ENCODE peak calls at places on chromosome 9, in ten cellular contexts. B, C, Y, E, M, Z, A, X, R and I are unnamed samples.

GRCh38 chr9:101880846-101881245 is 142.4 kb upstream of the GRIN3A start:
- DNase-seq in X (no peak), E (no peak), Z (no peak), M (no peak), R (no peak), C (no peak), B (no peak), Y (no peak), A (no peak), I (no peak)

GRCh38 chr9:120730661-120731514 is 16.6 kb upstream of the MEGF9 start:
- DNase-seq in M (peak; percentile 88), A (peak; percentile 73), X (no peak), C (peak; percentile 97), Z (no peak), E (peak; percentile 75), R (peak; percentile 53), B (peak; percentile 95), Y (no peak), I (no peak)

GRCh38 chr9:38362912-38363588 is 29.5 kb upstream of the ALDH1B1 start:
- DNase-seq in M (peak; percentile 70), Z (no peak), R (peak; percentile 31), C (peak; percentile 38), X (peak; percentile 10), E (peak; percentile 69), B (peak; percentile 76), A (peak; percentile 76), Y (no peak), I (no peak)

GRCh38 chr9:129972816-129973215 is 70.2 kb downstream of the FNBP1 start:
- DNase-seq in Y (peak; percentile 45), Z (no peak), R (no peak), M (no peak), B (no peak), A (no peak), C (no peak), X (no peak), E (no peak), I (no peak)

GRCh38 chr9:131398204-131398603 is 4.3 kb downstream of the PRRC2B start:
- DNase-seq in R (peak; percentile 75), E (no peak), C (no peak), X (peak; percentile 62), Z (no peak), Y (no peak), M (no peak), A (no peak), B (no peak), I (peak; percentile 64)

GRCh38 chr9:135211524-135211890 is 124.0 kb downstream of the OLFM1 start:
- DNase-seq in Y (peak; percentile 48), E (no peak), M (no peak), R (no peak), X (no peak), Z (no peak), C (no peak), A (no peak), B (no peak), I (no peak)

GRCh38 chr9:137045294-137046093 is 483 bp downstream of the NPDC1 start:
- DNase-seq in Z (no peak), A (peak; percentile 55), M (peak; percentile 32), E (peak; percentile 76), Y (no peak), C (no peak), X (no peak), R (no peak), B (no peak), I (no peak)

GRCh38 chr9:35723426-35723825 is 8.6 kb downstream of the TLN1 start:
- DNase-seq in R (no peak), X (no peak), A (no peak), Z (no peak), E (no peak), M (no peak), Y (no peak), C (no peak), B (no peak), I (no peak)

GRCh38 chr9:36974731-36975130 is 59.3 kb downstream of the PAX5 start:
- DNase-seq in M (no peak), B (no peak), Z (no peak), E (no peak), X (no peak), C (no peak), A (no peak), Y (no peak), R (no peak), I (no peak)

GRCh38 chr9:131095666-131096489 is 453 bp upstream of the AIF1L start:
- DNase-seq in M (no peak), E (peak; percentile 94), B (no peak), A (peak; percentile 72), C (no peak), R (no peak), X (no peak), Y (no peak), Z (peak; percentile 67), I (no peak)

GRCh38 chr9:69476016-69476415 is 151.0 kb downstream of the ENTREP1 start:
- DNase-seq in B (no peak), X (peak; percentile 13), Z (no peak), A (no peak), M (no peak), C (no peak), E (no peak), Y (no peak), R (no peak), I (no peak)

GRCh38 chr9:90909225-90909624 is 107.6 kb downstream of the SYK start:
- DNase-seq in B (no peak), Z (no peak), X (no peak), R (peak; percentile 51), Y (no peak), E (no peak), M (no peak), C (no peak), A (no peak), I (peak; percentile 25)

DNA sequence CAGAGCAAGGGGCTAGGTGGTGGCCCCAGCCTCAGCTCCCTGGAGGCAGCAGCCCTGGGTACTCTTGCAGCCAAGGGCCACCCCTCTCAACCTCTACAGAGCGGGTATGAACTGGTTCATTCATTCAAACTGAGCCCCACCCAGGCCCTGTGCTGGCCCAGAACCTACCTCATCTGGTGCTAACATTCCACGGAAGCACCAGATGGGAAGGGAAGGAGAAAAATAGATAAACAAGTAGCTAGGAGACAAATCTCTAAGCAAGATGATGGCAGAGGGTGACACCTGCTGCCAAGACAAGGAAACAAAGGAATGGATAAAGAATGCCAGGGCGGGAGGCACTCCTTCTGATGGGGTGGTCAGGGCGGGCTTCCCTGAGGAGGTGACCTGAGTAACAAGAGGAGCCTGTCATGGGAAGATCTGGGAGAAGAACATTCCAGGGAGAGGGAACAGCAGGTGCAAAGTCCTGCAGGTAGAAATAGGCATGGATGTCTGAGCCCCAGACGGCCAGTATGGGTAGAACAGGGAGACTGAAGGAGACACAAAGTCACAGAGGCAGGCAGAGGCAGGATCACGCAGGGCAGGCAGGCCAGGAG is 6.1 kb downstream of the ST6GALNAC4 start:
- DNase-seq in Z (peak; percentile 46), X (no peak), C (no peak), E (no peak), M (peak; percentile 54), B (no peak), A (no peak), R (no peak), Y (no peak), I (no peak)
- H3K4me3 ChIP-seq in Z (no peak overlapping the region), X (no peak overlapping the region), C (no peak overlapping the region), E (no peak overlapping the region), M (no peak overlapping the region), B (no peak overlapping the region), A (no peak overlapping the region), R (peak overlapping the region; percentile 32), Y (no peak overlapping the region), I (peak overlapping the region; percentile 34)

GRCh38 chr9:111937781-111938426 is 41.3 kb downstream of the UGCG start:
- DNase-seq in X (peak; percentile 34), Y (no peak), C (no peak), E (no peak), M (no peak), R (no peak), A (no peak), Z (no peak), B (no peak), I (peak; percentile 49)

GRCh38 chr9:111936391-111936790 is 39.8 kb downstream of the UGCG start:
- DNase-seq in Y (no peak), E (no peak), X (no peak), M (no peak), C (no peak), R (no peak), B (no peak), A (no peak), Z (no peak), I (no peak)

GRCh38 chr9:111939322-111939721 is 42.7 kb downstream of the UGCG start:
- DNase-seq in C (no peak), Z (no peak), E (no peak), B (no peak), A (no peak), R (no peak), M (no peak), Y (no peak), X (no peak), I (no peak)

GRCh38 chr9:111938427-111938800 is 41.8 kb downstream of the UGCG start:
- DNase-seq in C (no peak), X (no peak), Y (no peak), M (no peak), E (no peak), R (no peak), A (no peak), B (no peak), Z (no peak), I (no peak)

GRCh38 chr9:111937301-111937700 is 40.7 kb downstream of the UGCG start:
- DNase-seq in E (no peak), M (no peak), A (no peak), Z (no peak), X (no peak), C (no peak), Y (no peak), R (no peak), B (no peak), I (no peak)
- H3K4me3 ChIP-seq in E (no peak overlapping the region), M (no peak overlapping the region), A (no peak overlapping the region), Z (no peak overlapping the region), X (no peak overlapping the region), C (no peak overlapping the region), Y (no peak overlapping the region), R (no peak overlapping the region), B (no peak overlapping the region), I (no peak overlapping the region)

GRCh38 chr9:86585422-86586143 is 231.4 kb upstream of the TUT7 start:
- DNase-seq in X (no peak), R (no peak), C (no peak), Y (no peak), Z (no peak), M (no peak), E (no peak), B (no peak), A (peak; percentile 37), I (no peak)
- H3K4me3 ChIP-seq in X (no peak overlapping the region), R (no peak overlapping the region), C (no peak overlapping the region), Y (peak overlapping the region; percentile 31), Z (peak overlapping the region; percentile 18), M (peak overlapping the region; percentile 9), E (no peak overlapping the region), B (no peak overlapping the region), A (peak overlapping the region; percentile 9), I (no peak overlapping the region)

DNA sequence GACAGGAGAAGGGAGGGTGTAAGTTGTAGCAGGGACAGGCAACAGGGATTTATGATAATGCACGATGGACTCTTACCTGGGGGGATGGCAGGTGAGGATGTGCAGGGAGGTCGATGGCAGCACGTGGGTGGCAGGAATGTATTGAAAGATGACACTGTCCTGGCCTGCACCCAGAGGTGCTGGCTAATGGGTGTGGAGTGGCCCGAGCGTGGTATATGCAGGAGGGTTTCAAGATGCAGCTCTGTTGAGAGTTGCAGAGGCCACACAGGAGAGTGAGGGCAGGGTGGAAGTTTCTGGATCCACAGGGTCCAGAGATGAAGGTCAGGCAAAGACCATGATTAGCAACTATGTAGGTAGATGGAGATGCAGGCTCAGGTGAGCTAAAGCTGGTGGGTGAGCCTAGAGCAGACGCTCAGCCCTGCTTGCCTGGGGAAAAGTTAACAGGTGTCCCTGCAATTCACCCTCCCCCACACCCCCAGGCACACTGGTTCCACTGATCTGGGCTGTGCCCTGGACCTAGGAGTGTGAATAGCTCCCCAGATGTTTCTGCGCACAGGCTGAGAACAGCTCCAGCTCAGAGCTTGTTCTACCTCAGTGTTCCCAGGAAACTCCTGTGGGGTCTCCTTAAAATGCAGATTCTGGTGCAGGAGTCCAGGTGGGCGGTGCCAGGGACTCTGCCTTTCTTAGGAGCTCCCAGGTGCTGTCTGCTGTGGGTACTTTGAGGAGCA is 21.5 kb upstream of the S1PR3 start:
- DNase-seq in X (no peak), Z (no peak), C (no peak), E (no peak), A (no peak), R (no peak), Y (no peak), B (no peak), M (no peak), I (no peak)
- H3K4me3 ChIP-seq in X (no peak overlapping the region), Z (no peak overlapping the region), C (no peak overlapping the region), E (no peak overlapping the region), A (no peak overlapping the region), R (no peak overlapping the region), Y (no peak overlapping the region), B (no peak overlapping the region), M (no peak overlapping the region), I (no peak overlapping the region)